ENCODE peak calls at places on chromosomes 7 and 10, in five cellular contexts. M is aorta, F is lung, L is ascending aorta, X is breast epithelium. T is an unnamed sample.
A peak's percentile ranks its signal among the peaks of the same experiment; 100 is the strongest.

GRCh38 chr7:159120540-159120919 is 24.1 kb downstream of the VIPR2 start:
- DNase-seq in M (no peak), F (no peak), L (no peak), X (no peak), T (no peak)

GRCh38 chr10:21441625-21442024 is 83.9 kb downstream of the SKIDA1 start:
- DNase-seq in M (no peak), F (no peak), L (no peak), X (no peak), T (no peak)

GRCh38 chr10:23723796-23724195 is 284.9 kb downstream of the OTUD1 start:
- DNase-seq in M (no peak), F (no peak), L (no peak), X (no peak), T (no peak)

GRCh38 chr10:69730251-69731156 is 71.2 kb upstream of the COL13A1 start:
- DNase-seq in M (peak; percentile 73), F (peak; percentile 58), L (no peak), X (no peak), T (no peak)

GRCh38 chr10:91009121-91009520 is 88.2 kb upstream of the ANKRD1 start:
- DNase-seq in M (no peak), F (no peak), L (no peak), X (no peak), T (no peak)

GRCh38 chr10:103445767-103446567 is 6.2 kb downstream of the CALHM2 start:
- DNase-seq in M (peak; percentile 90), F (peak; percentile 64), L (peak; percentile 49), X (no peak), T (no peak)

GRCh38 chr7:139075031-139075652 is 34.4 kb downstream of the ZC3HAV1 start:
- DNase-seq in M (peak; percentile 73), F (peak; percentile 76), L (peak; percentile 29), X (no peak), T (peak; percentile 91)

GRCh38 chr10:59754951-59755350 is 1.7 kb upstream of the MRLN start:
- DNase-seq in M (no peak), F (no peak), L (no peak), X (no peak), T (no peak)

GRCh38 chr10:49549640-49550346 is 10.9 kb upstream of the ERCC6 start:
- DNase-seq in M (no peak), F (no peak), L (no peak), X (no peak), T (no peak)

GRCh38 chr7:1620835-1621234 is 49.2 kb upstream of the ELFN1 start:
- DNase-seq in M (peak; percentile 33), F (no peak), L (no peak), X (no peak), T (no peak)

GRCh38 chr7:151810434-151811232 is 66.3 kb downstream of the PRKAG2 start:
- DNase-seq in M (no peak), F (no peak), L (no peak), X (no peak), T (no peak)

GRCh38 chr10:119378737-119379067 is 163.8 kb downstream of the RGS10 start:
- DNase-seq in M (no peak), F (no peak), L (no peak), X (no peak), T (no peak)

GRCh38 chr7:469591-469961 is 50.1 kb downstream of the PDGFA start:
- DNase-seq in M (peak; percentile 47), F (no peak), L (no peak), X (peak; percentile 27), T (no peak)

GRCh38 chr7:73823873-73824597 is 6.8 kb upstream of the CLDN4 start:
- DNase-seq in M (peak; percentile 26), F (no peak), L (no peak), X (no peak), T (no peak)

GRCh38 chr7:42174391-42174848 is 62.6 kb downstream of the GLI3 start:
- DNase-seq in M (no peak), F (no peak), L (no peak), X (no peak), T (no peak)

GRCh38 chr10:46787321-46787615 is 124.0 kb upstream of the PTPN20 start:
- DNase-seq in M (no peak), F (no peak), L (no peak), X (no peak), T (peak; percentile 55)

GRCh38 chr10:46992794-46993552 is 81.7 kb downstream of the PTPN20 start:
- DNase-seq in M (peak; percentile 61), F (no peak), L (no peak), X (no peak), T (peak; percentile 64)

GRCh38 chr7:50393547-50394252 is 56.5 kb downstream of the FIGNL1 start:
- DNase-seq in M (no peak), F (no peak), L (no peak), X (no peak), T (no peak)

GRCh38 chr10:44818721-44819127 is 92.4 kb upstream of the TMEM72 start:
- DNase-seq in M (no peak), F (no peak), L (no peak), X (no peak), T (no peak)

GRCh38 chr7:67105382-67105781 is 108.7 kb downstream of the TYW1 start:
- DNase-seq in M (no peak), F (no peak), L (no peak), X (no peak), T (no peak)

GRCh38 chr7:119482209-119482608 is 790.8 kb upstream of the KCND2 start:
- DNase-seq in M (no peak), F (no peak), L (no peak), X (no peak), T (peak; percentile 64)

GRCh38 chr7:14739496-14740185 is 162.9 kb downstream of the DGKB start:
- DNase-seq in M (no peak), F (no peak), L (no peak), X (no peak), T (no peak)

GRCh38 chr10:102612964-102613275 is 31.4 kb upstream of the TRIM8 start:
- DNase-seq in M (no peak), F (no peak), L (no peak), X (no peak), T (no peak)

GRCh38 chr7:149459540-149460433 is 1.1 kb downstream of the ZNF777 start:
- DNase-seq in M (no peak), F (no peak), L (no peak), X (no peak), T (peak; percentile 68)

GRCh38 chr7:70060298-70061068 is 462.2 kb downstream of the AUTS2 start:
- DNase-seq in M (no peak), F (no peak), L (no peak), X (no peak), T (no peak)

GRCh38 chr7:171364-171904 is 20.9 kb upstream of the FAM20C start:
- DNase-seq in M (peak; percentile 32), F (no peak), L (no peak), X (no peak), T (no peak)

GRCh38 chr7:117041007-117041406 is 87.7 kb downstream of the ST7 start:
- DNase-seq in M (no peak), F (no peak), L (no peak), X (no peak), T (no peak)

GRCh38 chr10:49746626-49747302 is 15.4 kb downstream of the OGDHL start:
- DNase-seq in M (no peak), F (no peak), L (no peak), X (no peak), T (no peak)

GRCh38 chr7:126803060-126803665 is 449.6 kb downstream of the GRM8 start:
- DNase-seq in M (no peak), F (peak; percentile 43), L (no peak), X (no peak), T (peak; percentile 89)

GRCh38 chr10:47309403-47310089 is 9.5 kb downstream of the GDF10 start:
- DNase-seq in M (no peak), F (no peak), L (no peak), X (no peak), T (no peak)

GRCh38 chr7:129308047-129308446 is 83.2 kb downstream of the AHCYL2 start:
- DNase-seq in M (no peak), F (no peak), L (no peak), X (no peak), T (no peak)

GRCh38 chr10:4720463-4720862 is 105.5 kb upstream of the AKR1E2 start:
- DNase-seq in M (no peak), F (no peak), L (no peak), X (no peak), T (no peak)

GRCh38 chr10:100128951-100129350 is 47.3 kb upstream of the CPN1 start:
- DNase-seq in M (no peak), F (no peak), L (no peak), X (no peak), T (no peak)
- H3K4me1 ChIP-seq in M (no peaks in the 10 kb centered on the region), F (no peaks in the 10 kb centered on the region), L (no peaks in the 10 kb centered on the region), X (no peaks in the 10 kb centered on the region), T (no peaks in the 10 kb centered on the region)

GRCh38 chr7:76301000-76301399 is 1.5 kb upstream of the HSPB1 start:
- DNase-seq in M (no peak), F (no peak), L (no peak), X (no peak), T (no peak)
- H3K4me1 ChIP-seq in M (no peaks in the 10 kb centered on the region), F (no peaks in the 10 kb centered on the region), L (peaks cover 3% of the 10 kb centered on the region), X (peaks cover 19% of the 10 kb centered on the region), T (peaks cover 16% of the 10 kb centered on the region)

GRCh38 chr7:101167645-101168411 is 2.5 kb upstream of the VGF start:
- DNase-seq in M (no peak), F (no peak), L (no peak), X (no peak), T (peak; percentile 60)

GRCh38 chr7:101169110-101169837 is 3.9 kb upstream of the VGF start:
- DNase-seq in M (no peak), F (no peak), L (no peak), X (no peak), T (peak; percentile 54)

GRCh38 chr7:101166909-101167644 is 1.7 kb upstream of the VGF start:
- DNase-seq in M (no peak), F (no peak), L (no peak), X (no peak), T (no peak)

GRCh38 chr7:101169838-101170531 is 4.6 kb upstream of the VGF start:
- DNase-seq in M (peak; percentile 78), F (peak; percentile 68), L (no peak), X (peak; percentile 67), T (peak; percentile 92)

GRCh38 chr7:101168412-101169049 is 3.2 kb upstream of the VGF start:
- DNase-seq in M (no peak), F (no peak), L (no peak), X (no peak), T (no peak)
- H3K4me1 ChIP-seq in M (no peaks in the 10 kb centered on the region), F (peaks cover 7% of the 10 kb centered on the region), L (peaks cover 30% of the 10 kb centered on the region), X (peaks cover 21% of the 10 kb centered on the region), T (peaks cover 30% of the 10 kb centered on the region)

DNA sequence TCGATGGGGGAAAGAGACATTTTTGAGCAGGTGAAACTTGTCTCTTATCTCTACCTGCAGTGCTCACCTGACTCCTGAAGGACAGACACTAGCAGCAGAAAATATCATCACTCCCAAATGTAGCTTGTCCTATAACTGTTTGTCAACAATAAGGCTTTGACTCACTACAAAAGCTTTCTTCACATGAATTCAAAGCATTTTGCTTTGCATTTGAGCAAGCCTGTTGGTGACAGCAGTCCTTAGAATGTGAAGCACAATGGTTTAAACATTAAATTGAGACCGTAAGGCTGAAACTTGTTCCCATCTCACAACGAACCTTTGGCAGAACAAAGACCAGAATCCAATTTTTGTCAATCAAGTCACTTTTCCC is 30.6 kb upstream of the ZNRF2 start:
- DNase-seq in M (no peak), F (no peak), L (no peak), X (no peak), T (no peak)
- H3K4me1 ChIP-seq in M (peaks cover 3% of the 10 kb centered on the region), F (peaks cover 6% of the 10 kb centered on the region), L (no peaks in the 10 kb centered on the region), X (peaks cover 11% of the 10 kb centered on the region), T (peaks cover 13% of the 10 kb centered on the region)

T was measured in Karpas-422.